ENCODE peak calls at places on chromosomes 12 and 14, in eight cellular contexts. One of them, this sample, is unnamed.

GRCh38 chr14:91870001-91870400 is 2.7 kb upstream of the TC2N start:
- DNase-seq in kidney glomerular epithelial cell: no peak
- DNase-seq in A172: peak
- DNase-seq in mesothelial cell of epicardium: no peak
- DNase-seq in glutamatergic neuron: no peak
- DNase-seq in right cardiac atrium: no peak
- DNase-seq in activated T-helper 1 cell treated with Interleukin-2 at 50 U/mL for 16 hours: peak
- DNase-seq in Caki2: no peak
- DNase-seq in this sample: no peak

GRCh38 chr12:123267991-123268843 is 3.4 kb downstream of the CDK2AP1 start:
- DNase-seq in activated T-helper 1 cell treated with Interleukin-2 at 50 U/mL for 16 hours: no peak
- DNase-seq in glutamatergic neuron: peak
- DNase-seq in Caki2: no peak
- DNase-seq in A172: no peak
- DNase-seq in kidney glomerular epithelial cell: no peak
- DNase-seq in mesothelial cell of epicardium: no peak
- DNase-seq in right cardiac atrium: peak
- DNase-seq in this sample: no peak

GRCh38 chr12:13661005-13661887 is 320.2 kb downstream of the GRIN2B start:
- DNase-seq in kidney glomerular epithelial cell: peak
- DNase-seq in Caki2: peak
- DNase-seq in glutamatergic neuron: peak
- DNase-seq in A172: peak
- DNase-seq in activated T-helper 1 cell treated with Interleukin-2 at 50 U/mL for 16 hours: no peak
- DNase-seq in right cardiac atrium: peak
- DNase-seq in mesothelial cell of epicardium: no peak
- DNase-seq in this sample: peak

GRCh38 chr14:60931206-60931605 is 49.7 kb downstream of the TRMT5 start:
- DNase-seq in Caki2: no peak
- DNase-seq in right cardiac atrium: no peak
- DNase-seq in A172: no peak
- DNase-seq in glutamatergic neuron: no peak
- DNase-seq in mesothelial cell of epicardium: no peak
- DNase-seq in kidney glomerular epithelial cell: no peak
- DNase-seq in activated T-helper 1 cell treated with Interleukin-2 at 50 U/mL for 16 hours: no peak
- DNase-seq in this sample: no peak

GRCh38 chr14:104044016-104044415 is 41.5 kb upstream of the ASPG start:
- DNase-seq in kidney glomerular epithelial cell: no peak
- DNase-seq in A172: no peak
- DNase-seq in glutamatergic neuron: no peak
- DNase-seq in right cardiac atrium: no peak
- DNase-seq in activated T-helper 1 cell treated with Interleukin-2 at 50 U/mL for 16 hours: no peak
- DNase-seq in mesothelial cell of epicardium: no peak
- DNase-seq in Caki2: no peak
- DNase-seq in this sample: no peak

GRCh38 chr12:67720383-67720856 is 71.9 kb downstream of the DYRK2 start:
- DNase-seq in A172: peak
- DNase-seq in Caki2: peak
- DNase-seq in activated T-helper 1 cell treated with Interleukin-2 at 50 U/mL for 16 hours: no peak
- DNase-seq in mesothelial cell of epicardium: no peak
- DNase-seq in glutamatergic neuron: no peak
- DNase-seq in right cardiac atrium: peak
- DNase-seq in kidney glomerular epithelial cell: peak
- DNase-seq in this sample: no peak

GRCh38 chr14:104423224-104423681 is 156.3 kb upstream of the C14orf180 start:
- DNase-seq in mesothelial cell of epicardium: no peak
- DNase-seq in Caki2: no peak
- DNase-seq in kidney glomerular epithelial cell: no peak
- DNase-seq in right cardiac atrium: peak
- DNase-seq in activated T-helper 1 cell treated with Interleukin-2 at 50 U/mL for 16 hours: no peak
- DNase-seq in A172: no peak
- DNase-seq in glutamatergic neuron: no peak
- DNase-seq in this sample: no peak

GRCh38 chr14:26175659-26176058 is 422.2 kb downstream of the NOVA1 start:
- DNase-seq in glutamatergic neuron: no peak
- DNase-seq in A172: no peak
- DNase-seq in kidney glomerular epithelial cell: no peak
- DNase-seq in mesothelial cell of epicardium: no peak
- DNase-seq in Caki2: no peak
- DNase-seq in activated T-helper 1 cell treated with Interleukin-2 at 50 U/mL for 16 hours: no peak
- DNase-seq in right cardiac atrium: no peak
- DNase-seq in this sample: no peak

GRCh38 chr12:115790526-115790925 is 487.0 kb downstream of the MED13L start:
- DNase-seq in kidney glomerular epithelial cell: no peak
- DNase-seq in Caki2: no peak
- DNase-seq in right cardiac atrium: no peak
- DNase-seq in mesothelial cell of epicardium: no peak
- DNase-seq in glutamatergic neuron: no peak
- DNase-seq in activated T-helper 1 cell treated with Interleukin-2 at 50 U/mL for 16 hours: no peak
- DNase-seq in A172: no peak
- DNase-seq in this sample: no peak

GRCh38 chr12:107451246-107451645 is 234.4 kb upstream of the PWP1 start:
- DNase-seq in A172: no peak
- DNase-seq in activated T-helper 1 cell treated with Interleukin-2 at 50 U/mL for 16 hours: no peak
- DNase-seq in kidney glomerular epithelial cell: no peak
- DNase-seq in Caki2: no peak
- DNase-seq in mesothelial cell of epicardium: no peak
- DNase-seq in glutamatergic neuron: no peak
- DNase-seq in right cardiac atrium: no peak
- DNase-seq in this sample: no peak

GRCh38 chr12:10140001-10140400 is 10.0 kb upstream of the CLEC7A start:
- DNase-seq in glutamatergic neuron: peak
- DNase-seq in mesothelial cell of epicardium: no peak
- DNase-seq in A172: peak
- DNase-seq in right cardiac atrium: peak
- DNase-seq in Caki2: peak
- DNase-seq in kidney glomerular epithelial cell: peak
- DNase-seq in activated T-helper 1 cell treated with Interleukin-2 at 50 U/mL for 16 hours: peak
- DNase-seq in this sample: peak

GRCh38 chr14:100359111-100359510 is 36.0 kb downstream of the SLC25A47 start:
- DNase-seq in glutamatergic neuron: no peak
- DNase-seq in kidney glomerular epithelial cell: no peak
- DNase-seq in A172: no peak
- DNase-seq in Caki2: no peak
- DNase-seq in right cardiac atrium: no peak
- DNase-seq in mesothelial cell of epicardium: no peak
- DNase-seq in activated T-helper 1 cell treated with Interleukin-2 at 50 U/mL for 16 hours: no peak
- DNase-seq in this sample: no peak

GRCh38 chr12:109069307-109070231 is 17.2 kb downstream of the USP30 start:
- DNase-seq in A172: no peak
- DNase-seq in activated T-helper 1 cell treated with Interleukin-2 at 50 U/mL for 16 hours: no peak
- DNase-seq in kidney glomerular epithelial cell: no peak
- DNase-seq in mesothelial cell of epicardium: no peak
- DNase-seq in right cardiac atrium: no peak
- DNase-seq in Caki2: no peak
- DNase-seq in glutamatergic neuron: no peak
- DNase-seq in this sample: no peak

GRCh38 chr14:60974070-60974469 is 6.8 kb downstream of the TRMT5 start:
- DNase-seq in Caki2: no peak
- DNase-seq in A172: no peak
- DNase-seq in glutamatergic neuron: no peak
- DNase-seq in mesothelial cell of epicardium: no peak
- DNase-seq in right cardiac atrium: no peak
- DNase-seq in kidney glomerular epithelial cell: no peak
- DNase-seq in activated T-helper 1 cell treated with Interleukin-2 at 50 U/mL for 16 hours: no peak
- DNase-seq in this sample: no peak